ENCODE peak calls at places on chromosomes 3 and 15, in nine cellular contexts. One of them, this sample, is unnamed.

GRCh38 chr3:14225421-14225820 is 46.8 kb downstream of the LSM3 start:
- DNase-seq in activated CD8-positive, alpha-beta memory T cell treated with anti-CD3 and anti-CD28 coated beads for 24 hours: no peak
- DNase-seq in ecto neural progenitor cell: no peak
- DNase-seq in Daoy: no peak
- DNase-seq in sigmoid colon: no peak
- DNase-seq in SHP77: no peak
- DNase-seq in stimulated activated CD4-positive, alpha-beta T cell treated with anti-CD3 and anti-CD28 coated beads, Interleukin-1b, Interleukin-23, amount 100 ng/mL, for 4 hours: no peak
- DNase-seq in GM12892: no peak
- DNase-seq in kidney tubule cell: no peak
- DNase-seq in this sample: no peak

GRCh38 chr3:43249405-43249804 is 36.9 kb upstream of the SNRK start:
- DNase-seq in GM12892: no peak
- DNase-seq in ecto neural progenitor cell: no peak
- DNase-seq in sigmoid colon: no peak
- DNase-seq in stimulated activated CD4-positive, alpha-beta T cell treated with anti-CD3 and anti-CD28 coated beads, Interleukin-1b, Interleukin-23, amount 100 ng/mL, for 4 hours: no peak
- DNase-seq in activated CD8-positive, alpha-beta memory T cell treated with anti-CD3 and anti-CD28 coated beads for 24 hours: no peak
- DNase-seq in SHP77: no peak
- DNase-seq in Daoy: no peak
- DNase-seq in kidney tubule cell: no peak
- DNase-seq in this sample: no peak

GRCh38 chr3:144457758-144458157 is 486.1 kb downstream of the DIPK2A start:
- DNase-seq in activated CD8-positive, alpha-beta memory T cell treated with anti-CD3 and anti-CD28 coated beads for 24 hours: no peak
- DNase-seq in GM12892: no peak
- DNase-seq in SHP77: no peak
- DNase-seq in stimulated activated CD4-positive, alpha-beta T cell treated with anti-CD3 and anti-CD28 coated beads, Interleukin-1b, Interleukin-23, amount 100 ng/mL, for 4 hours: no peak
- DNase-seq in kidney tubule cell: no peak
- DNase-seq in ecto neural progenitor cell: no peak
- DNase-seq in sigmoid colon: no peak
- DNase-seq in Daoy: no peak
- DNase-seq in this sample: no peak

GRCh38 chr15:39756806-39757522 is 25.7 kb downstream of the FSIP1 start:
- DNase-seq in stimulated activated CD4-positive, alpha-beta T cell treated with anti-CD3 and anti-CD28 coated beads, Interleukin-1b, Interleukin-23, amount 100 ng/mL, for 4 hours: peak
- DNase-seq in SHP77: peak
- DNase-seq in sigmoid colon: no peak
- DNase-seq in Daoy: peak
- DNase-seq in activated CD8-positive, alpha-beta memory T cell treated with anti-CD3 and anti-CD28 coated beads for 24 hours: no peak
- DNase-seq in kidney tubule cell: peak
- DNase-seq in GM12892: no peak
- DNase-seq in ecto neural progenitor cell: no peak
- DNase-seq in this sample: peak

GRCh38 chr15:65375871-65376552 is 1.8 kb downstream of the IGDCC3 start:
- DNase-seq in stimulated activated CD4-positive, alpha-beta T cell treated with anti-CD3 and anti-CD28 coated beads, Interleukin-1b, Interleukin-23, amount 100 ng/mL, for 4 hours: no peak
- DNase-seq in GM12892: no peak
- DNase-seq in kidney tubule cell: no peak
- DNase-seq in activated CD8-positive, alpha-beta memory T cell treated with anti-CD3 and anti-CD28 coated beads for 24 hours: no peak
- DNase-seq in ecto neural progenitor cell: peak
- DNase-seq in sigmoid colon: peak
- DNase-seq in Daoy: no peak
- DNase-seq in SHP77: no peak
- DNase-seq in this sample: no peak

GRCh38 chr3:194497799-194498575 is 11.2 kb upstream of the ATP13A3 start:
- DNase-seq in kidney tubule cell: peak
- DNase-seq in GM12892: no peak
- DNase-seq in activated CD8-positive, alpha-beta memory T cell treated with anti-CD3 and anti-CD28 coated beads for 24 hours: no peak
- DNase-seq in Daoy: peak
- DNase-seq in sigmoid colon: no peak
- DNase-seq in ecto neural progenitor cell: no peak
- DNase-seq in SHP77: no peak
- DNase-seq in stimulated activated CD4-positive, alpha-beta T cell treated with anti-CD3 and anti-CD28 coated beads, Interleukin-1b, Interleukin-23, amount 100 ng/mL, for 4 hours: no peak
- DNase-seq in this sample: no peak

GRCh38 chr15:71792521-71792920 is 17.8 kb upstream of the NR2E3 start:
- DNase-seq in Daoy: peak
- DNase-seq in kidney tubule cell: peak
- DNase-seq in sigmoid colon: no peak
- DNase-seq in ecto neural progenitor cell: no peak
- DNase-seq in SHP77: no peak
- DNase-seq in activated CD8-positive, alpha-beta memory T cell treated with anti-CD3 and anti-CD28 coated beads for 24 hours: no peak
- DNase-seq in stimulated activated CD4-positive, alpha-beta T cell treated with anti-CD3 and anti-CD28 coated beads, Interleukin-1b, Interleukin-23, amount 100 ng/mL, for 4 hours: no peak
- DNase-seq in GM12892: no peak
- DNase-seq in this sample: peak

GRCh38 chr3:39467394-39468107 is at the start of gene MOBP:
- DNase-seq in stimulated activated CD4-positive, alpha-beta T cell treated with anti-CD3 and anti-CD28 coated beads, Interleukin-1b, Interleukin-23, amount 100 ng/mL, for 4 hours: no peak
- DNase-seq in Daoy: no peak
- DNase-seq in activated CD8-positive, alpha-beta memory T cell treated with anti-CD3 and anti-CD28 coated beads for 24 hours: no peak
- DNase-seq in kidney tubule cell: no peak
- DNase-seq in sigmoid colon: no peak
- DNase-seq in SHP77: no peak
- DNase-seq in ecto neural progenitor cell: no peak
- DNase-seq in GM12892: no peak
- DNase-seq in this sample: no peak

GRCh38 chr3:54939591-54940300 is 11.9 kb upstream of the LRTM1 start:
- DNase-seq in ecto neural progenitor cell: no peak
- DNase-seq in SHP77: no peak
- DNase-seq in stimulated activated CD4-positive, alpha-beta T cell treated with anti-CD3 and anti-CD28 coated beads, Interleukin-1b, Interleukin-23, amount 100 ng/mL, for 4 hours: no peak
- DNase-seq in Daoy: no peak
- DNase-seq in sigmoid colon: no peak
- DNase-seq in activated CD8-positive, alpha-beta memory T cell treated with anti-CD3 and anti-CD28 coated beads for 24 hours: no peak
- DNase-seq in kidney tubule cell: peak
- DNase-seq in GM12892: no peak
- DNase-seq in this sample: no peak

GRCh38 chr15:68223171-68223570 is 6.4 kb downstream of the CLN6 start:
- DNase-seq in SHP77: no peak
- DNase-seq in sigmoid colon: no peak
- DNase-seq in ecto neural progenitor cell: no peak
- DNase-seq in kidney tubule cell: no peak
- DNase-seq in stimulated activated CD4-positive, alpha-beta T cell treated with anti-CD3 and anti-CD28 coated beads, Interleukin-1b, Interleukin-23, amount 100 ng/mL, for 4 hours: no peak
- DNase-seq in GM12892: no peak
- DNase-seq in activated CD8-positive, alpha-beta memory T cell treated with anti-CD3 and anti-CD28 coated beads for 24 hours: no peak
- DNase-seq in Daoy: no peak
- DNase-seq in this sample: no peak

GRCh38 chr15:81813215-81813614 is 232.6 kb downstream of the MEX3B start:
- DNase-seq in Daoy: peak
- DNase-seq in activated CD8-positive, alpha-beta memory T cell treated with anti-CD3 and anti-CD28 coated beads for 24 hours: no peak
- DNase-seq in kidney tubule cell: no peak
- DNase-seq in sigmoid colon: no peak
- DNase-seq in stimulated activated CD4-positive, alpha-beta T cell treated with anti-CD3 and anti-CD28 coated beads, Interleukin-1b, Interleukin-23, amount 100 ng/mL, for 4 hours: no peak
- DNase-seq in GM12892: no peak
- DNase-seq in SHP77: peak
- DNase-seq in ecto neural progenitor cell: no peak
- DNase-seq in this sample: no peak